ENCODE peak calls at places on chromosome 19, in six cellular contexts. A, I, Y, V, X and O are unnamed samples.

GRCh38 chr19:29645911-29646310 is 19.4 kb upstream of the PLEKHF1 start:
- DNase-seq in A (no peak), I (peak; percentile 49), Y (no peak), V (peak; percentile 15), X (no peak), O (no peak)

GRCh38 chr19:3163230-3163886 is 15.2 kb upstream of the S1PR4 start:
- DNase-seq in A (peak; percentile 63), I (peak; percentile 65), Y (peak; percentile 83), V (peak; percentile 47), X (peak; percentile 69), O (peak; percentile 79)

GRCh38 chr19:54325194-54325621 is 12.2 kb upstream of the LILRA5 start:
- DNase-seq in A (peak; percentile 60), I (peak; percentile 60), Y (peak; percentile 74), V (peak; percentile 5), X (no peak), O (peak; percentile 28)

GRCh38 chr19:49528211-49528771 is 488 bp downstream of the RCN3 start:
- DNase-seq in A (no peak), I (no peak), Y (no peak), V (no peak), X (peak; percentile 74), O (no peak)

GRCh38 chr19:37251308-37252229 is 33.6 kb downstream of the ZNF383 start:
- DNase-seq in A (no peak), I (no peak), Y (peak; percentile 65), V (peak; percentile 97), X (peak; percentile 61), O (peak; percentile 95)

GRCh38 chr19:14361824-14362223 is 19.4 kb upstream of the ADGRE5 start:
- DNase-seq in A (peak; percentile 68), I (peak; percentile 85), Y (peak; percentile 55), V (no peak), X (no peak), O (no peak)

GRCh38 chr19:15679089-15679488 is 6.2 kb downstream of the CYP4F12 start:
- DNase-seq in A (no peak), I (no peak), Y (no peak), V (no peak), X (no peak), O (no peak)

GRCh38 chr19:43575955-43576451 is 402 bp downstream of the PINLYP start:
- DNase-seq in A (no peak), I (no peak), Y (peak; percentile 54), V (no peak), X (no peak), O (no peak)

GRCh38 chr19:42242071-42242511 is 311 bp downstream of the GSK3A start:
- DNase-seq in A (no peak), I (no peak), Y (no peak), V (no peak), X (peak; percentile 69), O (no peak)

GRCh38 chr19:493391-494170 is 2.7 kb upstream of the MADCAM1 start:
- DNase-seq in A (no peak), I (no peak), Y (no peak), V (no peak), X (no peak), O (no peak)

GRCh38 chr19:34732548-34733255 is 1.3 kb upstream of the ZNF181 start:
- DNase-seq in A (peak; percentile 2), I (peak; percentile 8), Y (no peak), V (no peak), X (peak; percentile 46), O (no peak)

GRCh38 chr19:7211191-7211988 is 82.8 kb downstream of the INSR start:
- DNase-seq in A (no peak), I (no peak), Y (no peak), V (no peak), X (no peak), O (no peak)

GRCh38 chr19:28061111-28061510 is 1151.8 kb downstream of the UQCRFS1 start:
- DNase-seq in A (no peak), I (no peak), Y (no peak), V (no peak), X (no peak), O (no peak)

GRCh38 chr19:8366961-8367326 is 3.0 kb downstream of the ANGPTL4 start:
- DNase-seq in A (no peak), I (peak; percentile 32), Y (peak; percentile 55), V (no peak), X (no peak), O (no peak)

GRCh38 chr19:18800636-18801035 is 9.5 kb upstream of the COMP start:
- DNase-seq in A (no peak), I (no peak), Y (no peak), V (no peak), X (no peak), O (no peak)
- H3K4me3 ChIP-seq in A (no peak overlapping the region), I (no peak overlapping the region), Y (no peak overlapping the region), V (no peak overlapping the region), X (no peak overlapping the region), O (no peak overlapping the region)

GRCh38 chr19:35858311-35858710 is 1.6 kb downstream of the KIRREL2 start:
- DNase-seq in A (no peak), I (no peak), Y (no peak), V (no peak), X (no peak), O (no peak)

GRCh38 chr19:35853038-35853756 is 893 bp upstream of the NPHS1 start:
- DNase-seq in A (no peak), I (no peak), Y (no peak), V (no peak), X (no peak), O (no peak)

GRCh38 chr19:35859414-35859813 is 2.7 kb downstream of the KIRREL2 start:
- DNase-seq in A (no peak), I (no peak), Y (no peak), V (no peak), X (no peak), O (no peak)

GRCh38 chr19:35856001-35856400 is 710 bp upstream of the KIRREL2 start:
- DNase-seq in A (no peak), I (no peak), Y (no peak), V (no peak), X (no peak), O (no peak)

GRCh38 chr19:35856546-35857149 is at the start of gene KIRREL2:
- DNase-seq in A (no peak), I (no peak), Y (no peak), V (no peak), X (no peak), O (peak; percentile 49)
- H3K4me3 ChIP-seq in A (peak within 1 kb of the TSS; percentile 61), I (no peak within 1 kb of the TSS), Y (peak within 1 kb of the TSS; percentile 43), V (peak within 1 kb of the TSS; percentile 29), X (no peak within 1 kb of the TSS), O (peak within 1 kb of the TSS; percentile 75)

GRCh38 chr19:1942934-1943555 is 2.1 kb downstream of the CSNK1G2 start:
- DNase-seq in A (no peak), I (no peak), Y (no peak), V (peak; percentile 35), X (no peak), O (no peak)

GRCh38 chr19:1944088-1944915 is 3.3 kb downstream of the CSNK1G2 start:
- DNase-seq in A (no peak), I (no peak), Y (no peak), V (no peak), X (no peak), O (no peak)

GRCh38 chr19:1941146-1942077 is at the start of gene CSNK1G2:
- DNase-seq in A (no peak), I (no peak), Y (no peak), V (no peak), X (no peak), O (no peak)

GRCh38 chr19:1943661-1944087 is 2.7 kb downstream of the CSNK1G2 start:
- DNase-seq in A (no peak), I (no peak), Y (no peak), V (no peak), X (no peak), O (no peak)

DNA sequence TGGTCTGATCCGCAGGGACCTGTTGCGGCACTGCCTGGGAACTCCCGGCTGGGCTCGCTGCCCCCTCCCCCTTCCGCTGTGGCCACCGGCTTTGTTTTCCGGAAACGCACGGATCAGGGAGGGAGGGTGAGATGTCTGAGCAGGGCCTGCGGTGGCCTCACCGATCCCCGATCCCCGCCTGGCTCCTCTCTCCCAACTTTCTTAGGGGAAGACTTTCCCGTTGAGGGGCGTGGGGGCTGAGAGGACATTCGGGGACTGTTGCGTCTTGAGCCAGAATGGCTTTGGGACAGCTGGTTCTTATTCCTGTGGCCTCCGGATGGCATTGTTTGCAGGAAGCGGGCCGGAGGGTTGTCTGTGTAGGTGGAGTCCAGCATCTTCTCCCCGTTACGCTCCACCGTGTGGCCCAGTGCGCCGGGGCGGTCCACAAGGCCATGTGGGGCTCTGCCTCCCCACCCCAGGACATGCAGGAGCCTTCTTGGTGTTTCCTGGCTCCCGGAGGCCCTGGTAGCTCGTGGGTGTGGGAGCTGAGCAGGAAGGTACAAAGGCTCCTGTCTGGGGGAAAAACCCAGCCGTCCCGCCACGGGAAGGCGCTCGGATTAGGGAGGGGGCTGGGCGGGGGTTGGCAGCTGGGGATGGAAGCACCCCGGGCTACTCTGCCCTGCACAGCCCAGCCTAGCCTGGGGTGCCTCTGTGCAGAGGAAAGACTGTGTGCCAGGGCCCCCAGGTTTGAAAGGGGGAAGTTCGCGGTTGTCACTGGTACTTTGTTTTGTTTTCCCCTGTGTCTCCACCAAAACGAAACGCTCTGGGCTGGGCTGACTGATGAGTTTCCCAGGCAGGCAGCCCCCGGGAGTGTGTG is 1.3 kb downstream of the CSNK1G2 start:
- DNase-seq in A (peak; percentile 89), I (peak; percentile 86), Y (peak; percentile 91), V (peak; percentile 68), X (peak; percentile 82), O (peak; percentile 82)
- H3K4me3 ChIP-seq in A (peak overlapping the region; percentile 75), I (peak overlapping the region; percentile 78), Y (peak overlapping the region; percentile 95), V (peak overlapping the region; percentile 63), X (peak overlapping the region; percentile 75), O (peak overlapping the region; percentile 90)

GRCh38 chr19:38389957-38390924 is 1.7 kb downstream of the SPRED3 start:
- DNase-seq in A (no peak), I (no peak), Y (no peak), V (no peak), X (no peak), O (no peak)
- H3K4me3 ChIP-seq in A (no peak overlapping the region), I (no peak overlapping the region), Y (no peak overlapping the region), V (peak overlapping the region; percentile 82), X (no peak overlapping the region), O (no peak overlapping the region)

DNA sequence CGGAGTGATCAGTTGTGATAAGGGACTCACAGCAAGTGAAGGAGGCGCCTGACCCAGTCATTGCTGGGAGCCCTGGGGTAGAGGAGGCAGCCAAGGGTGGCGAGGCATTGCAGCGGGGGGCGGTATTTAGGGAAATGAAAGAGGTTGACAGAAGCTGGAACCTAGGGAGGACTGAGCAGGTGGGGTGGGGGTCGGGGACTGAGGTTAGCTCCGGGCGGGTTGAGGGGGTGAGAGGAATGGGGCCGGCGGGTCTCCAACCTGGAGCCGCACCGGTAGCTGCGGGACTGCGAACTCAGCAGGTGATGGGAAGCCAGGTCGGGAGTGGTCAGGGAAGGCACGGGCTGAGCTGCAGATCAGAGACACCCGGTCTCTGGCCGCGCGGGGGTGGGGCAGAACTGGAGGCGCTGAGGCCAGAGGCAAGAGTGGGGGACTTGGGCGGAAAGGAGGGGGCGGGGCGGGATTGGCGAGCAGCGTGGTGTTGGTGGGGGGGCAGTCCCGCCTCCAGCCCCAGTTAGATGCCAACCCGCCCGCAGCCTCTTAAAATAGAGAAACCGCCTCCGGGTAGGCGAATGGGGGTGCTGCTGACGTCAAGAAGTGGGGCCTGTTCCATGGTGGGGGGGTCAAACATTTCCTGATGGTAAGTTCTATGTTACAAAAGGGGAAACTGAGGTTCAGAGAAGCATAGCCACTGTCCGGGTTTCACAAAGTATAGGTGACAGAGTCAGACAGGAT is 1.5 kb downstream of the MAST3 start:
- DNase-seq in A (peak; percentile 41), I (no peak), Y (peak; percentile 90), V (no peak), X (no peak), O (no peak)
- H3K4me3 ChIP-seq in A (peak overlapping the region; percentile 83), I (no peak overlapping the region), Y (peak overlapping the region; percentile 23), V (no peak overlapping the region), X (no peak overlapping the region), O (no peak overlapping the region)